ENCODE peak calls at places on chromosomes 16 and 17, in nine cellular contexts. B is choroid plexus epithelial cell; A is germinal center; W is stimulated activated CD4-positive, alpha-beta T cell treated with anti-CD3 and anti-CD28 coated beads, Interleukin-15, amount 100 ng/mL, for 1 hour; O is mesothelial cell of epicardium; M is activated T-cell treated with anti-CD3 and anti-CD28 coated beads, Interleukin-2, amount 50 U/mL, for 1 hour; F is T follicular helper cell; V is lower leg skin; Z is stimulated activated CD8-positive, alpha-beta memory T cell treated with anti-CD3 and anti-CD28 coated beads, Interleukin-4, amount 100 ng/mL, for 1 hour. H is an unnamed sample.

GRCh38 chr17:885971-886571 is 93.5 kb downstream of the NXN start:
- DNase-seq in B (no peak), A (no peak), W (no peak), O (no peak), M (no peak), F (no peak), V (peak), Z (no peak), H (no peak)

GRCh38 chr16:1581804-1582203 is 30.1 kb downstream of the IFT140 start:
- DNase-seq in B (no peak), A (no peak), W (no peak), O (no peak), M (no peak), F (no peak), V (no peak), Z (no peak), H (no peak)

GRCh38 chr16:30998852-30999761 is 11.3 kb downstream of the STX1B start:
- DNase-seq in B (no peak), A (no peak), W (no peak), O (no peak), M (no peak), F (no peak), V (no peak), Z (no peak), H (no peak)

GRCh38 chr16:20851601-20852000 is 45.3 kb downstream of the REXO5 start:
- DNase-seq in B (peak), A (no peak), W (no peak), O (no peak), M (no peak), F (no peak), V (peak), Z (no peak), H (no peak)

GRCh38 chr16:86392751-86393150 is 117.6 kb upstream of the FOXF1 start:
- DNase-seq in B (no peak), A (no peak), W (no peak), O (no peak), M (no peak), F (no peak), V (no peak), Z (no peak), H (no peak)

GRCh38 chr16:28863929-28864886 is 565 bp downstream of the SH2B1 start:
- DNase-seq in B (peak), A (no peak), W (no peak), O (no peak), M (no peak), F (peak), V (no peak), Z (no peak), H (no peak)

GRCh38 chr16:69894675-69895074 is 56.5 kb upstream of the CLEC18A start:
- DNase-seq in B (no peak), A (no peak), W (no peak), O (no peak), M (no peak), F (no peak), V (no peak), Z (no peak), H (no peak)

GRCh38 chr16:82801361-82801760 is 174.6 kb downstream of the CDH13 start:
- DNase-seq in B (peak), A (no peak), W (no peak), O (no peak), M (no peak), F (no peak), V (no peak), Z (no peak), H (no peak)

GRCh38 chr17:36858119-36859002 is 78.9 kb upstream of the LHX1 start:
- DNase-seq in B (no peak), A (no peak), W (no peak), O (no peak), M (no peak), F (no peak), V (no peak), Z (no peak), H (no peak)

GRCh38 chr17:79651751-79652150 is 40.9 kb upstream of the RBFOX3 start:
- DNase-seq in B (no peak), A (no peak), W (no peak), O (no peak), M (no peak), F (no peak), V (no peak), Z (no peak), H (no peak)

GRCh38 chr17:26818736-26819135 is 475.2 kb upstream of the WSB1 start:
- DNase-seq in B (peak), A (no peak), W (no peak), O (no peak), M (no peak), F (no peak), V (no peak), Z (no peak), H (no peak)

GRCh38 chr17:47713980-47714689 is 18.9 kb upstream of the TBX21 start:
- DNase-seq in B (no peak), A (peak), W (no peak), O (no peak), M (no peak), F (no peak), V (no peak), Z (no peak), H (no peak)

GRCh38 chr16:4525634-4526277 is 12.8 kb downstream of the CDIP1 start:
- DNase-seq in B (no peak), A (no peak), W (no peak), O (no peak), M (no peak), F (no peak), V (no peak), Z (no peak), H (no peak)

GRCh38 chr17:80067393-80067986 is 31.0 kb downstream of the CCDC40 start:
- DNase-seq in B (no peak), A (no peak), W (no peak), O (no peak), M (no peak), F (no peak), V (no peak), Z (no peak), H (no peak)

GRCh38 chr16:84091460-84091859 is 25.3 kb downstream of the MBTPS1 start:
- DNase-seq in B (no peak), A (no peak), W (no peak), O (no peak), M (no peak), F (no peak), V (no peak), Z (no peak), H (no peak)

GRCh38 chr17:7383742-7384488 is 3.0 kb downstream of the TNK1 start:
- DNase-seq in B (no peak), A (peak), W (peak), O (no peak), M (peak), F (peak), V (no peak), Z (no peak), H (peak)

GRCh38 chr17:78108726-78109488 is 19.6 kb downstream of the TMC6 start:
- DNase-seq in B (no peak), A (no peak), W (no peak), O (no peak), M (no peak), F (no peak), V (no peak), Z (no peak), H (no peak)

GRCh38 chr17:58308173-58308984 is 20.2 kb downstream of the TSPOAP1 start:
- DNase-seq in B (no peak), A (no peak), W (no peak), O (no peak), M (no peak), F (no peak), V (peak), Z (no peak), H (no peak)

GRCh38 chr16:14486520-14487303 is 143.3 kb downstream of the PARN start:
- DNase-seq in B (peak), A (no peak), W (no peak), O (peak), M (no peak), F (no peak), V (peak), Z (no peak), H (no peak)

GRCh38 chr17:2399572-2400473 is 1.0 kb downstream of the MNT start:
- DNase-seq in B (peak), A (peak), W (peak), O (peak), M (peak), F (peak), V (peak), Z (peak), H (peak)

GRCh38 chr17:79992657-79993389 is 42.8 kb downstream of the TBC1D16 start:
- DNase-seq in B (peak), A (no peak), W (no peak), O (no peak), M (no peak), F (no peak), V (no peak), Z (no peak), H (no peak)

GRCh38 chr17:59105852-59106462 is 723 bp downstream of the TRIM37 start:
- DNase-seq in B (peak), A (peak), W (peak), O (peak), M (peak), F (peak), V (peak), Z (peak), H (peak)

GRCh38 chr17:81731271-81731670 is 19.2 kb downstream of the SLC25A10 start:
- DNase-seq in B (peak), A (no peak), W (no peak), O (no peak), M (no peak), F (no peak), V (no peak), Z (no peak), H (no peak)

GRCh38 chr17:60230358-60230757 is 80.6 kb downstream of the CA4 start:
- DNase-seq in B (no peak), A (no peak), W (no peak), O (no peak), M (no peak), F (no peak), V (no peak), Z (no peak), H (no peak)